ENCODE peak calls at places on chromosomes 1 and 21, in nine cellular contexts. I, X, A, V, S, J, O, Q and E are unnamed samples. For H3K4me1, the result is how much of the 10 kb centered on the place peaks cover.

GRCh38 chr1:168572669-168573068 is 3.7 kb upstream of the XCL1 start:
- DNase-seq in I (no peak), X (no peak), A (no peak), V (no peak), S (no peak), J (no peak), O (no peak), Q (no peak), E (no peak)

GRCh38 chr1:238950786-238951185 is 435.6 kb upstream of the CHRM3 start:
- DNase-seq in I (no peak), X (no peak), A (no peak), V (no peak), S (no peak), J (no peak), O (no peak), Q (no peak), E (no peak)

GRCh38 chr1:78722947-78723346 is 73.3 kb downstream of the IFI44 start:
- DNase-seq in I (no peak), X (no peak), A (no peak), V (no peak), S (no peak), J (no peak), O (no peak), Q (no peak), E (no peak)

GRCh38 chr1:28178690-28179485 is 2.4 kb upstream of the PTAFR start:
- DNase-seq in I (no peak), X (no peak), A (no peak), V (no peak), S (no peak), J (no peak), O (no peak), Q (no peak), E (no peak)

GRCh38 chr1:63523738-63524137 is 413 bp downstream of the EFCAB7 start:
- DNase-seq in I (no peak), X (no peak), A (no peak), V (no peak), S (no peak), J (peak), O (peak), Q (no peak), E (no peak)

GRCh38 chr1:22212400-22213233 is 69.7 kb upstream of the WNT4 start:
- DNase-seq in I (no peak), X (no peak), A (no peak), V (no peak), S (no peak), J (no peak), O (no peak), Q (peak), E (no peak)

GRCh38 chr1:201360486-201360885 is 17.0 kb downstream of the TNNT2 start:
- DNase-seq in I (no peak), X (no peak), A (no peak), V (no peak), S (no peak), J (no peak), O (no peak), Q (no peak), E (no peak)

GRCh38 chr1:26696645-26697440 is 1.0 kb downstream of the ARID1A start:
- DNase-seq in I (no peak), X (no peak), A (peak), V (no peak), S (no peak), J (peak), O (no peak), Q (peak), E (no peak)

GRCh38 chr1:41364444-41365319 is 3.4 kb downstream of the FOXO6 start:
- DNase-seq in I (no peak), X (no peak), A (no peak), V (no peak), S (no peak), J (no peak), O (no peak), Q (no peak), E (no peak)

GRCh38 chr1:76690784-76691183 is 176.5 kb upstream of the ST6GALNAC5 start:
- DNase-seq in I (no peak), X (no peak), A (no peak), V (no peak), S (no peak), J (no peak), O (no peak), Q (no peak), E (no peak)

GRCh38 chr1:109425391-109425790 is 857 bp downstream of the PSMA5 start:
- DNase-seq in I (no peak), X (no peak), A (no peak), V (no peak), S (peak), J (no peak), O (peak), Q (no peak), E (no peak)

GRCh38 chr1:244276646-244277045 is 175.1 kb downstream of the ADSS2 start:
- DNase-seq in I (no peak), X (no peak), A (no peak), V (no peak), S (no peak), J (no peak), O (no peak), Q (no peak), E (no peak)

GRCh38 chr1:208137144-208137682 is 107.0 kb downstream of the PLXNA2 start:
- DNase-seq in I (no peak), X (no peak), A (no peak), V (no peak), S (no peak), J (no peak), O (no peak), Q (no peak), E (no peak)

GRCh38 chr1:25654109-25654660 is 37.6 kb downstream of the MAN1C1 start:
- DNase-seq in I (no peak), X (no peak), A (no peak), V (peak), S (no peak), J (no peak), O (no peak), Q (no peak), E (no peak)

GRCh38 chr1:203777596-203777995 is 12.6 kb downstream of the LAX1 start:
- DNase-seq in I (no peak), X (peak), A (no peak), V (no peak), S (no peak), J (no peak), O (no peak), Q (peak), E (no peak)

GRCh38 chr1:185644531-185644930 is 89.7 kb upstream of the HMCN1 start:
- DNase-seq in I (no peak), X (no peak), A (no peak), V (no peak), S (no peak), J (no peak), O (no peak), Q (no peak), E (no peak)

GRCh38 chr1:177983087-177983823 is 13.4 kb upstream of the SEC16B start:
- DNase-seq in I (no peak), X (no peak), A (no peak), V (no peak), S (no peak), J (no peak), O (no peak), Q (no peak), E (no peak)

GRCh38 chr21:44356636-44357035 is 3.2 kb downstream of the TRPM2 start:
- DNase-seq in I (no peak), X (no peak), A (no peak), V (no peak), S (no peak), J (no peak), O (no peak), Q (no peak), E (no peak)

GRCh38 chr1:228842094-228842775 is 107.0 kb downstream of the RHOU start:
- DNase-seq in I (peak), X (peak), A (peak), V (peak), S (no peak), J (no peak), O (no peak), Q (no peak), E (no peak)

GRCh38 chr1:55384589-55385136 is 169.5 kb upstream of the USP24 start:
- DNase-seq in I (no peak), X (no peak), A (no peak), V (peak), S (no peak), J (no peak), O (no peak), Q (no peak), E (no peak)

GRCh38 chr1:40264354-40264781 is 6.3 kb downstream of the ZMPSTE24 start:
- DNase-seq in I (no peak), X (no peak), A (no peak), V (no peak), S (no peak), J (no peak), O (no peak), Q (no peak), E (no peak)

GRCh38 chr1:218878369-218878768 is 295.3 kb upstream of the LYPLAL1 start:
- DNase-seq in I (no peak), X (peak), A (no peak), V (no peak), S (no peak), J (no peak), O (no peak), Q (no peak), E (no peak)

GRCh38 chr1:22318279-22318983 is 133.2 kb upstream of the ZBTB40 start:
- DNase-seq in I (no peak), X (no peak), A (peak), V (no peak), S (no peak), J (no peak), O (peak), Q (no peak), E (no peak)

GRCh38 chr1:102578806-102579205 is 529.5 kb downstream of the COL11A1 start:
- DNase-seq in I (no peak), X (no peak), A (no peak), V (no peak), S (no peak), J (no peak), O (no peak), Q (no peak), E (no peak)

GRCh38 chr1:221810406-221810805 is 68.5 kb upstream of the DUSP10 start:
- DNase-seq in I (no peak), X (peak), A (no peak), V (no peak), S (no peak), J (no peak), O (no peak), Q (no peak), E (no peak)

GRCh38 chr1:211643324-211644212 is 31.9 kb downstream of the NEK2 start:
- DNase-seq in I (peak), X (peak), A (peak), V (no peak), S (no peak), J (peak), O (no peak), Q (no peak), E (peak)

GRCh38 chr1:165875604-165876003 is 48.2 kb downstream of the UCK2 start:
- DNase-seq in I (no peak), X (no peak), A (no peak), V (no peak), S (no peak), J (no peak), O (no peak), Q (no peak), E (no peak)

GRCh38 chr1:198647055-198647454 is 8.2 kb downstream of the PTPRC start:
- DNase-seq in I (no peak), X (no peak), A (no peak), V (no peak), S (no peak), J (no peak), O (no peak), Q (no peak), E (no peak)

GRCh38 chr1:198651685-198652400 is 13.0 kb downstream of the PTPRC start:
- DNase-seq in I (no peak), X (no peak), A (peak), V (no peak), S (no peak), J (no peak), O (no peak), Q (no peak), E (no peak)

GRCh38 chr1:198649598-198650338 is 10.9 kb downstream of the PTPRC start:
- DNase-seq in I (no peak), X (no peak), A (no peak), V (no peak), S (no peak), J (no peak), O (no peak), Q (no peak), E (no peak)

GRCh38 chr1:198650506-198650905 is 11.7 kb downstream of the PTPRC start:
- DNase-seq in I (no peak), X (no peak), A (no peak), V (no peak), S (no peak), J (no peak), O (no peak), Q (no peak), E (no peak)

GRCh38 chr1:198648584-198648983 is 9.7 kb downstream of the PTPRC start:
- DNase-seq in I (no peak), X (no peak), A (no peak), V (no peak), S (no peak), J (no peak), O (no peak), Q (no peak), E (no peak)
- H3K4me1 ChIP-seq in I (under half), X (under half), A (under half), V (under half), S (under half), J (under half), O (under half), Q (under half), E (under half)

GRCh38 chr1:10762875-10763274 is 33.6 kb downstream of the CASZ1 start:
- DNase-seq in I (no peak), X (no peak), A (no peak), V (no peak), S (no peak), J (peak), O (no peak), Q (no peak), E (no peak)

GRCh38 chr1:10761503-10762152 is 34.8 kb downstream of the CASZ1 start:
- DNase-seq in I (peak), X (peak), A (peak), V (no peak), S (no peak), J (peak), O (peak), Q (no peak), E (peak)

GRCh38 chr1:10760566-10761502 is 35.6 kb downstream of the CASZ1 start:
- DNase-seq in I (no peak), X (no peak), A (no peak), V (no peak), S (no peak), J (no peak), O (no peak), Q (no peak), E (no peak)

GRCh38 chr1:10764296-10764798 is 32.1 kb downstream of the CASZ1 start:
- DNase-seq in I (no peak), X (no peak), A (no peak), V (no peak), S (no peak), J (no peak), O (no peak), Q (no peak), E (no peak)

GRCh38 chr1:10762153-10762523 is 34.3 kb downstream of the CASZ1 start:
- DNase-seq in I (no peak), X (peak), A (no peak), V (no peak), S (no peak), J (no peak), O (no peak), Q (no peak), E (no peak)
- TF ChIP-seq POLR2AphosphoS5 in I (no peak), X (no peak), A (no peak), V (no peak), S (no peak), J (no peak), O (no peak), Q (no peak), E (no peak)

GRCh38 chr1:7488475-7488842 is 282.6 kb upstream of the VAMP3 start:
- DNase-seq in I (no peak), X (no peak), A (no peak), V (no peak), S (no peak), J (no peak), O (no peak), Q (no peak), E (no peak)

GRCh38 chr1:7491818-7492173 is 279.3 kb upstream of the VAMP3 start:
- DNase-seq in I (no peak), X (no peak), A (peak), V (no peak), S (no peak), J (no peak), O (no peak), Q (no peak), E (no peak)

GRCh38 chr1:7489586-7489985 is 281.5 kb upstream of the VAMP3 start:
- DNase-seq in I (no peak), X (no peak), A (no peak), V (no peak), S (no peak), J (no peak), O (no peak), Q (no peak), E (no peak)

GRCh38 chr1:7491089-7491817 is 279.8 kb upstream of the VAMP3 start:
- DNase-seq in I (no peak), X (peak), A (peak), V (no peak), S (no peak), J (no peak), O (no peak), Q (no peak), E (no peak)

GRCh38 chr1:7490576-7490975 is 280.5 kb upstream of the VAMP3 start:
- DNase-seq in I (no peak), X (no peak), A (peak), V (no peak), S (no peak), J (no peak), O (no peak), Q (no peak), E (no peak)
- H3K27ac ChIP-seq in I (no peak), X (no peak), A (peak), V (peak), S (no peak), J (peak), O (no peak), Q (no peak), E (peak)

DNA sequence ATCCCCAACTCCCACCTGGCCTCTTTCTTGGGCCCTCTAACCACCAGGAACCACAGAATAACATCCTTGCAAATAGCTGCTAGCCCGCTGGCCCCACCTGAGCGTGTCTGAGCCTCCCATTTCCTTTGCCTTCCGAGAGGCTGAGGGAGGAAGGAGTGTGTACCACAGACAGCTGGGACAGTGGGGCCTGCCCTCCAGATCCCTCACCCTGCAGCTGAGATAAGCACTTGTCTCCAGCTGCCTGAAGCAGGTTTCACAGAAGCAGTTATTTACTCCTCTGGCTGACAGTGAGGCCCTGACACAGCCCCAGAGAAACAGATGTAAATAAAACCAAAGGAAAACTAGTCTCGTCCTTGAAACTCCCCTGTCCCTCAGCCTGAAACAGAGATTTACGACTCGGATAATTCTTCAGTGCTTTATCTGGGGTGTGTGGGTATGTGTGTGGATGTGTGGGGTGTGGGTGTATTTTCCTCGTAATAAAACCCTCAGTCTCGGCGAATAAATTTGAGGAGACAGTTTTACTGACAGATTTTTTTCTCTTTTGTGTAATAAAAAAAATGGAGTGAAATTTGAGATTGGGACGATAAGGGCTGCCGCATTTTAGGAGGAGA is 181.1 kb downstream of the IGSF21 start:
- DNase-seq in I (no peak), X (no peak), A (no peak), V (no peak), S (no peak), J (no peak), O (no peak), Q (no peak), E (no peak)
- H3K4me1 ChIP-seq in I (under half), X (under half), A (under half), V (under half), S (under half), J (under half), O (under half), Q (under half), E (under half)

DNA sequence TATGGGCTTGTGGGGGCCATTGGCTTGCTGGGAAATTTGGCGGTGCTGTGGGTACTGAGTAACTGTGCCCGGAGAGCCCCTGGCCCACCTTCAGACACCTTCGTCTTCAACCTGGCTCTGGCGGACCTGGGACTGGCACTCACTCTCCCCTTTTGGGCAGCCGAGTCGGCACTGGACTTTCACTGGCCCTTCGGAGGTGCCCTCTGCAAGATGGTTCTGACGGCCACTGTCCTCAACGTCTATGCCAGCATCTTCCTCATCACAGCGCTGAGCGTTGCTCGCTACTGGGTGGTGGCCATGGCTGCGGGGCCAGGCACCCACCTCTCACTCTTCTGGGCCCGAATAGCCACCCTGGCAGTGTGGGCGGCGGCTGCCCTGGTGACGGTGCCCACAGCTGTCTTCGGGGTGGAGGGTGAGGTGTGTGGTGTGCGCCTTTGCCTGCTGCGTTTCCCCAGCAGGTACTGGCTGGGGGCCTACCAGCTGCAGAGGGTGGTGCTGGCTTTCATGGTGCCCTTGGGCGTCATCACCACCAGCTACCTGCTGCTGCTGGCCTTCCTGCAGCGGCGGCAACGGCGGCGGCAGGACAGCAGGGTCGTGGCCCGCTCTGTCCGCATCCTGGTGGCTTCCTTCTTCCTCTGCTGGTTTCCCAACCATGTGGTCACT is 538 bp downstream of the RXFP4 start:
- DNase-seq in I (no peak), X (no peak), A (no peak), V (no peak), S (no peak), J (peak), O (no peak), Q (no peak), E (no peak)
- TF ChIP-seq POLR2AphosphoS5 in I (no peak), X (peak), A (no peak), V (peak), S (no peak), J (peak), O (no peak), Q (no peak), E (no peak)

DNA sequence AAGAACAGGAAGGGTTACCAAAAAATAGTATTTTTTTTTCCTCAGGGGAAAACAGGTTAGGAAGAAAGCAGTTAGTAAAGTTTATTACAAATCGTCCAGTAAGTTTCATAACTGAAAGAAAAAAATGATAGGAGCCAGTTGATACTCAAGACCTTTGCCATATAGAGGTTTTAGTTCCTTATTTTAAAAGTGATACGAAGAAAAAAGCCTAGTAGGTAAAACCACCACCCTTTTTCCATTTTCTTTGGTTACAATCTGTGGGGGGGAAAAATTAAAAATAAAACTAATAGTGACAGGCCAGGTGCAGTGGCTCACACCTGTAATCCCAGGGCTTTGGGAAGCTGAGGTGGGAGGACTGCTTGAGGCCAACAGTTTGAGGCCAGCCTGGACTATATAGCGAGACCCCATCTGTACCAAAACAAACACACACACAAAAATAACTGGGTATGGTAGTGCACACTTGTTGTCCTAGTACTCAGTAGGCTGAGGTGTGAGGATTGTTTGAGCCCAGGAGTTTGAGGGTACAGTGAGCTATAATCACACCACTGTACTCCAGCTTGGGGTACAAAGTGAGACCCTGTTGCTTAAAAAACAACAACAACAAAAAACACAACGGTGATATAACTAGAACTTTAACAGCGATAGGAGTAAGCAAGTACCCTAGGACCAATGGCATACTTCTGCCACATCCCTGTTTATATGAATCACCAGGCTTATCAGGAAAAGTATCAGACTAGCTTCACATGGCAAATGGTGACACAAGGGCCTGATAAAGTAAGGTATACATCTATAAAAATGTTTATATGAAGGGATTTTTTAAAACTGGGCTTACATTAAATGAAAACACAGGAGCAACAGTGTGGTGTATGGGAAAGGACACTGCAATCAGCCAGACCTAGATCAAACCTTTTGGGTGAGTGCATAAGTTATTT is 5.4 kb downstream of the TMEM59 start:
- DNase-seq in I (no peak), X (peak), A (no peak), V (no peak), S (no peak), J (no peak), O (no peak), Q (no peak), E (no peak)
- H3K27ac ChIP-seq in I (no peak), X (no peak), A (no peak), V (no peak), S (peak), J (no peak), O (no peak), Q (no peak), E (no peak)

GRCh38 chr1:19465650-19466049 is 19.7 kb downstream of the CAPZB start:
- DNase-seq in I (no peak), X (no peak), A (no peak), V (no peak), S (no peak), J (no peak), O (no peak), Q (no peak), E (no peak)
- H3K4me1 ChIP-seq in I (under half), X (under half), A (half or more), V (half or more), S (half or more), J (half or more), O (half or more), Q (half or more), E (under half)